ENCODE peak calls at places on chromosomes 4 and X, in eight cellular contexts. M is HCT116, L is OCI-LY7, A is PC-3, W is MM.1S, N is neural progenitor cell, V is GM23338, E is SK-N-SH. F is an unnamed sample.

GRCh38 chr4:83386931-83387897 is 52.6 kb upstream of the HPSE start:
- DNase-seq in M (no peak), L (no peak), A (peak), W (no peak), N (peak), V (peak), E (no peak), F (no peak)

GRCh38 chrX:43974076-43974475 is 886 bp upstream of the NDP start:
- DNase-seq in M (no peak), L (no peak), A (peak), W (no peak), N (no peak), V (no peak), E (no peak), F (no peak)

GRCh38 chr4:74516321-74516720 is 71.4 kb downstream of the AREG start:
- DNase-seq in M (no peak), L (no peak), A (no peak), W (no peak), N (no peak), V (no peak), E (no peak), F (no peak)

GRCh38 chr4:102308032-102308799 is 37.1 kb downstream of the SLC39A8 start:
- DNase-seq in M (no peak), L (peak), A (no peak), W (no peak), N (no peak), V (no peak), E (no peak), F (no peak)

GRCh38 chr4:52266537-52267137 is 215.5 kb downstream of the SPATA18 start:
- DNase-seq in M (no peak), L (no peak), A (no peak), W (no peak), N (no peak), V (no peak), E (no peak), F (no peak)

GRCh38 chr4:145909331-145909730 is 29.3 kb downstream of the ZNF827 start:
- DNase-seq in M (no peak), L (peak), A (peak), W (no peak), N (peak), V (peak), E (peak), F (no peak)

GRCh38 chr4:163697121-163697520 is 202.6 kb downstream of the TMA16 start:
- DNase-seq in M (no peak), L (no peak), A (peak), W (no peak), N (no peak), V (no peak), E (no peak), F (no peak)

GRCh38 chrX:40176256-40176978 is 78.7 kb upstream of the BCOR start:
- DNase-seq in M (no peak), L (peak), A (peak), W (peak), N (peak), V (peak), E (peak), F (peak)

GRCh38 chr4:104693601-104694201 is 199.0 kb upstream of the CXXC4 start:
- DNase-seq in M (peak), L (peak), A (peak), W (peak), N (no peak), V (peak), E (peak), F (no peak)

GRCh38 chr4:123443401-123444297 is 47.1 kb downstream of the SPRY1 start:
- DNase-seq in M (no peak), L (peak), A (no peak), W (no peak), N (peak), V (peak), E (peak), F (no peak)

GRCh38 chr4:152708361-152708760 is 28.6 kb upstream of the TMEM154 start:
- DNase-seq in M (no peak), L (no peak), A (peak), W (no peak), N (no peak), V (no peak), E (no peak), F (no peak)

GRCh38 chr4:3399277-3400194 is 42.2 kb upstream of the HGFAC start:
- DNase-seq in M (peak), L (peak), A (peak), W (no peak), N (no peak), V (no peak), E (peak), F (no peak)

GRCh38 chrX:137432609-137433008 is 133.3 kb upstream of the ZIC3 start:
- DNase-seq in M (no peak), L (peak), A (peak), W (peak), N (peak), V (peak), E (peak), F (no peak)

GRCh38 chr4:73844352-73844751 is 7.9 kb downstream of the CXCL6 start:
- DNase-seq in M (no peak), L (no peak), A (peak), W (no peak), N (no peak), V (no peak), E (no peak), F (no peak)

GRCh38 chr4:13527192-13527982 is 16.9 kb downstream of the NKX3-2 start:
- DNase-seq in M (no peak), L (no peak), A (no peak), W (no peak), N (no peak), V (no peak), E (peak), F (no peak)

GRCh38 chr4:88737304-88738015 is 39.8 kb upstream of the NAP1L5 start:
- DNase-seq in M (no peak), L (no peak), A (no peak), W (peak), N (peak), V (peak), E (no peak), F (peak)

GRCh38 chr4:156968479-156968984 is 3.1 kb downstream of the PDGFC start:
- DNase-seq in M (peak), L (peak), A (peak), W (peak), N (peak), V (peak), E (peak), F (peak)

GRCh38 chr4:101795704-101796103 is 5.2 kb downstream of the BANK1 start:
- DNase-seq in M (no peak), L (no peak), A (no peak), W (no peak), N (no peak), V (peak), E (no peak), F (no peak)

GRCh38 chr4:40916218-40916555 is 166.4 kb downstream of the NSUN7 start:
- DNase-seq in M (no peak), L (no peak), A (no peak), W (no peak), N (no peak), V (no peak), E (no peak), F (no peak)

GRCh38 chrX:49627030-49627777 is 28.4 kb downstream of the GAGE1 start:
- DNase-seq in M (peak), L (no peak), A (peak), W (peak), N (peak), V (peak), E (peak), F (no peak)

GRCh38 chrX:115400960-115401359 is 111.4 kb downstream of the LUZP4 start:
- DNase-seq in M (no peak), L (no peak), A (no peak), W (no peak), N (peak), V (peak), E (no peak), F (no peak)

GRCh38 chr4:128517739-128518510 is 230.3 kb upstream of the PGRMC2 start:
- DNase-seq in M (peak), L (no peak), A (peak), W (peak), N (peak), V (peak), E (peak), F (peak)

GRCh38 chrX:130028196-130028595 is 45.8 kb downstream of the BCORL1 start:
- DNase-seq in M (peak), L (peak), A (peak), W (peak), N (peak), V (peak), E (peak), F (peak)

GRCh38 chr4:26151615-26152014 is 169.2 kb upstream of the RBPJ start:
- DNase-seq in M (no peak), L (no peak), A (peak), W (no peak), N (no peak), V (no peak), E (no peak), F (no peak)

GRCh38 chr4:133513891-133514290 is 364.8 kb downstream of the PCDH10 start:
- DNase-seq in M (no peak), L (no peak), A (no peak), W (no peak), N (no peak), V (no peak), E (no peak), F (no peak)

GRCh38 chrX:49106930-49107329 is 16.6 kb downstream of the GPKOW start:
- DNase-seq in M (no peak), L (peak), A (peak), W (no peak), N (peak), V (peak), E (peak), F (peak)

GRCh38 chr4:2934077-2934812 is 29.0 kb downstream of the NOP14 start:
- DNase-seq in M (no peak), L (peak), A (peak), W (no peak), N (peak), V (peak), E (no peak), F (peak)

GRCh38 chr4:46503739-46504138 is 113.8 kb upstream of the GABRA2 start:
- DNase-seq in M (no peak), L (no peak), A (no peak), W (no peak), N (no peak), V (no peak), E (no peak), F (no peak)

GRCh38 chrX:28189011-28189410 is 207.8 kb upstream of the DCAF8L1 start:
- DNase-seq in M (peak), L (no peak), A (peak), W (no peak), N (no peak), V (no peak), E (no peak), F (no peak)

GRCh38 chr4:147617841-147618421 is 734 bp downstream of the TMEM184C start:
- DNase-seq in M (no peak), L (no peak), A (peak), W (peak), N (no peak), V (no peak), E (no peak), F (no peak)

GRCh38 chr4:147616849-147617172 is 386 bp upstream of the TMEM184C start:
- DNase-seq in M (no peak), L (no peak), A (no peak), W (no peak), N (no peak), V (no peak), E (no peak), F (no peak)

GRCh38 chr4:147620315-147620714 is 3.1 kb downstream of the TMEM184C start:
- DNase-seq in M (no peak), L (no peak), A (no peak), W (no peak), N (no peak), V (no peak), E (no peak), F (no peak)

DNA sequence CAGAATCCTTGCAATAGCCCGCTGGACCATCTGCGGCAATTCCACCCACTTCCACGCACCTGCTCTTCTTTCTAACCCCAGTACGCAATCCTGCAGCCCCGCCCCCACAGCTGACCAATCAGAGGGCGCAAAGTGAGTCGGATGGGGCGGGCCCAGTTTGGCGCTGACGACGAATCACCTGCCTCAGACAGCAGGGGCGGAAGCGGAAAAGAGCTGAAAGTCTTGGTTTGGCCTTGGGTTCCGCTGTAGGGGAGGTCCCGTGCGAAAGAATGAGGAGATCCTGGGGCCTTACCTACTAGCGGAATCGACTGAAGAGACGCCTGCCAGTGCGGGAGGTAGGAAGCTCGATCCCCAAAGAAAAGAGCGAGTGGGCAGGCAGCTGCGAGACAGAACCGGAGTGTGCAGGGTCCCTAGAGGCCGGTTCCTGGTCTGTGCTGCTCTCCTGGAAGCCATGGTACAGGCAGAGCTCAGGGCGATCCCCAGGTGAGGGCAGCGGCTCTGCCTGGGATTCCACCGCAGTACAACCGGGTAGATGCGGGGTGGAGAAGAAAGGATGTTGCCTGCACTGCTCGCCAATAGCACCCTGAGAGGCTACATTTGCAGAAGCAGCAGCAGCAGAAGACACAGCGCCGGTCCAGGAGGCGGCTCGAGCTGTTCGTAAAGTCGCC is at the start of gene TMEM184C:
- DNase-seq in M (peak), L (peak), A (peak), W (peak), N (peak), V (peak), E (peak), F (peak)
- TF ChIP-seq CTCF in M (no peak), L (no peak), A (no peak), W (peak), N (no peak), V (no peak), E (peak), F (no peak)

DNA sequence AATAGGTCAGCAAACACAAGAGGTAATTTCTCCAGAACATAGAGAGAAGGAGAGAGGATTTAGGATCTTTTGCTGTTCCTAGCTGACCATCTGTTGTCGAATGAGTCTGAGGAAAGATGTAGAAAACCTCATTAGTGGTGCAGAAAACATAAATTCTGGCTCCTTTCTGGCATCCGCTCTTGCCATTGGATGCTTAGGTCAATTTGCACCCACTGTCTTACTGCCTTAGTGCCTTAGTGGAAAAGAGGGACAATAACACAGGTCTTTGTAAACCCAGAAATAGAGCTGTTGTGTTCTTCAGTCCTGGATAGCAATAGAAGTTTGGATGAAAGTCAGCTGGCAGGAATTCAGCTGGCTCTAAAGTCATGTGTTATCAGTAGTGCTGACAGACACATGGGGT is 78.1 kb downstream of the GLRA2 start:
- DNase-seq in M (no peak), L (no peak), A (no peak), W (no peak), N (no peak), V (no peak), E (no peak), F (no peak)
- TF ChIP-seq EZH2phosphoT487 in M (no peak), L (no peak), A (no peak), W (no peak), N (no peak), V (no peak), E (no peak), F (no peak)

DNA sequence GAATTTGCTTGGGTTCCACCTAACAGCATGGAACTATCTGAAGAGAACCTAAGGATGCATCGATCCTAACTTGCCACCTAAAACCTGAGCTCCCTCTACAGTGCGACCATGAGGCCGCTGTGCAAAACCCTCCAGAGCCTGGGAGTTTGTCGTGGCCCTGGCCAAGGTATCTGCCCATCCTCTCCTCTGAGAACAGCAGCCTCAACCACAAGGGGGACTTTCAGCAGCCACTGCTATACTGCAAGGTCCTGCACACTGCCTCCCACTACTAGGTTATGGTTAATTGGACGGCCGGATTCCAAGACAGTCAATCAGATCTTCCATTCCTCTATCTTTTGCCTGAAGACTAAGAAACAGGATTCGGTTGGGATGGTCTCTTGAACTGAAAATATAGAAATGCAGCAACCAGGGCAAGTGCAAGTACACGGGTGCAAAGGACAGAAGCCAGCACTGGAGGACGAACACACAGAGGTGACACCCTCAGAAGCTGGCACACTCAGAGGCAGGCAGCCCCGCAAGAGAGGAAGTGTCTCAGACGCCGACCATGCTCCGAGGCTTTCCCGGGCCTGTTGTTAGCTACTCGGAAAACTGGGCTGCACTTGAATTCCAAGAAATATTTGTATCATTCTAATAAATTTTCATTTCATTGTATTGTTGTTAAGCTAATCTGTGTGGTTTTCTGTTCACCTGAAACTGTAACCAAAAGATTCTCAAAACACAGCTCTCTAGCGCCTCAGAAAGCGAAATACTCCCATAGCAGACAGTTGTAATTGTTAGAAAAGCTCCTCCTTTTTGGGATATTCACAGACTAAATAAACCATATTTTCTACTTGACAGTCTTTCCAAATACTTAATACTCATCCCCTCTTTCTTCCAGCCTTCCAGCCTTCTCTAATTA is 63.3 kb downstream of the AFAP1 start:
- DNase-seq in M (no peak), L (no peak), A (no peak), W (no peak), N (peak), V (peak), E (peak), F (no peak)
- TF ChIP-seq CTCF in M (peak), L (peak), A (peak), W (no peak), N (peak), V (peak), E (peak), F (no peak)

DNA sequence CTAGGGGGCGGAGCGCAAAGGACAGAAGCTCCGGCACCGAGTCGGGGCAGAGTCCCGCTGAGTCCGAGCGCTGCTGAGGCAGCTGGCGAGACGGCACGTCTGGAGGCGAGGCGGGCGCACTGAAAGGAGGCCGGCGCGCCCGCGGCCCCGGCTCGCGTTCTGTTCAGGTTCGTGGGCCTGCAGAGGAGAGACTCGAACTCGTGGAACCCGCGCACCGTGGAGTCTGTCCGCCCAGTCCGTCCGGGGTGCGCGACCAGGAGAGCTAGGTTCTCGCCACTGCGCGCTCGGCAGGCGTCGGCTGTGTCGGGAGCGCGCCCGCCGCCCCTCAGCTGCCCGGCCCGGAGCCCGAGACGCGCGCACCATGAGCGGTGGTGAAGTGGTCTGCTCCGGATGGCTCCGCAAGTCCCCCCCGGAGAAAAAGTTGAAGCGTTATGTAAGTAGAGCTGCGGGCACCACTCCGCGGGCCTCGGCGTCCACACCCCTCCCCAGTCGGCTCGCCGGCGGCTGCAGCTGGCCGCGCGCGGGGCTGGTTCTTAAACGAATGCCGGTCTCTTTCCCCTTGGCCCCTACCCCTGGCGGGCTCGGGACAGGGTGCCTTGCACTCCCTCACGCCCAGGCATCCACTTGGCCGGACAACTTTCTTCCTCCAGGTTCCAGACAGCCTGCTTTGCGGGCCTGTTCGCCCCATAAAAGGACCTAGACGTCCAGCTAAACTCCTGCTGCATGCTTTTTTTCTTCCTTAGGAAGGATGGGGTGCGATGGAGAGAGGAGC is at the start of gene GAB1:
- DNase-seq in M (no peak), L (peak), A (peak), W (peak), N (peak), V (peak), E (peak), F (peak)
- TF ChIP-seq EZH2phosphoT487 in M (no peak), L (no peak), A (no peak), W (no peak), N (no peak), V (no peak), E (no peak), F (no peak)

DNA sequence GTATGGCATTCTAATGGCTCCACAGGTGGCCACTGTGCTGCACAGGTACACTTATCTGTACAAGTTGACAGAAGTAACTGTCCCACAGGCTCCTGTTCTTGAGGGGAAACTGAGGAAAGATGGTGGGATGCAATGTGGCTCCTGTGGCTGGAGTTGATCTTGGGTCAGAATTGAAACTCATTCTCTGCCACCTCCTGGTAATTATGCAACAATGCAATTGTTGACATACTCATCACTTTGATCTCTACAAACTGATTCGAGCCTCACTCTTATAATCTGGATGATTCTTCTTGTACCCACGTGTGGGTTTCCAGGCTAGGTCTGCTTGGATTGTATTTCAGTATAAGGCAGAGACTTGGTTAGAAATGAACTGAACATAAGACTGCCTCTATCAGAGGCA is 148.8 kb downstream of the CCNG2 start:
- DNase-seq in M (no peak), L (no peak), A (no peak), W (no peak), N (no peak), V (no peak), E (no peak), F (no peak)
- TF ChIP-seq CTCF in M (peak), L (peak), A (peak), W (peak), N (no peak), V (no peak), E (no peak), F (no peak)